ENCODE peak calls at places on chromosomes 2 and 18, in eight cellular contexts. One of them, this sample, is unnamed.

GRCh38 chr2:28510184-28510583 is 14.3 kb downstream of the PLB1 start:
- DNase-seq in Caki2: no peak
- DNase-seq in WTC11: no peak
- DNase-seq in activated CD4-positive, alpha-beta T cell treated with anti-CD3 and anti-CD28 coated beads for 48 hours: no peak
- DNase-seq in COLO829: no peak
- DNase-seq in RKO: no peak
- DNase-seq in tibial artery: no peak
- DNase-seq in activated T-helper 1 cell treated with Interleukin-2 at 50 U/mL for 16 hours: no peak
- DNase-seq in this sample: no peak

GRCh38 chr2:29184531-29184930 is 69.3 kb downstream of the CLIP4 start:
- DNase-seq in Caki2: no peak
- DNase-seq in WTC11: no peak
- DNase-seq in activated CD4-positive, alpha-beta T cell treated with anti-CD3 and anti-CD28 coated beads for 48 hours: no peak
- DNase-seq in COLO829: no peak
- DNase-seq in RKO: no peak
- DNase-seq in tibial artery: no peak
- DNase-seq in activated T-helper 1 cell treated with Interleukin-2 at 50 U/mL for 16 hours: no peak
- DNase-seq in this sample: no peak

GRCh38 chr2:189466656-189467055 is 25.4 kb downstream of the WDR75 start:
- DNase-seq in Caki2: peak; percentile 6
- DNase-seq in WTC11: no peak
- DNase-seq in activated CD4-positive, alpha-beta T cell treated with anti-CD3 and anti-CD28 coated beads for 48 hours: no peak
- DNase-seq in COLO829: peak; percentile 18
- DNase-seq in RKO: peak; percentile 46
- DNase-seq in tibial artery: no peak
- DNase-seq in activated T-helper 1 cell treated with Interleukin-2 at 50 U/mL for 16 hours: no peak
- DNase-seq in this sample: peak; percentile 14

GRCh38 chr2:143482761-143483160 is 353.5 kb downstream of the ARHGAP15 start:
- DNase-seq in Caki2: no peak
- DNase-seq in WTC11: no peak
- DNase-seq in activated CD4-positive, alpha-beta T cell treated with anti-CD3 and anti-CD28 coated beads for 48 hours: no peak
- DNase-seq in COLO829: no peak
- DNase-seq in RKO: no peak
- DNase-seq in tibial artery: no peak
- DNase-seq in activated T-helper 1 cell treated with Interleukin-2 at 50 U/mL for 16 hours: no peak
- DNase-seq in this sample: no peak

GRCh38 chr18:24027156-24027555 is 12.6 kb downstream of the TTC39C start:
- DNase-seq in Caki2: no peak
- DNase-seq in WTC11: no peak
- DNase-seq in activated CD4-positive, alpha-beta T cell treated with anti-CD3 and anti-CD28 coated beads for 48 hours: no peak
- DNase-seq in COLO829: no peak
- DNase-seq in RKO: no peak
- DNase-seq in tibial artery: peak; percentile 70
- DNase-seq in activated T-helper 1 cell treated with Interleukin-2 at 50 U/mL for 16 hours: no peak
- DNase-seq in this sample: no peak

GRCh38 chr2:145203931-145204330 is 684.0 kb upstream of the ZEB2 start:
- DNase-seq in Caki2: no peak
- DNase-seq in WTC11: peak; percentile 15
- DNase-seq in activated CD4-positive, alpha-beta T cell treated with anti-CD3 and anti-CD28 coated beads for 48 hours: no peak
- DNase-seq in COLO829: no peak
- DNase-seq in RKO: no peak
- DNase-seq in tibial artery: no peak
- DNase-seq in activated T-helper 1 cell treated with Interleukin-2 at 50 U/mL for 16 hours: no peak
- DNase-seq in this sample: no peak

GRCh38 chr2:12818416-12819097 is 101.8 kb downstream of the TRIB2 start:
- DNase-seq in Caki2: no peak
- DNase-seq in WTC11: no peak
- DNase-seq in activated CD4-positive, alpha-beta T cell treated with anti-CD3 and anti-CD28 coated beads for 48 hours: no peak
- DNase-seq in COLO829: no peak
- DNase-seq in RKO: no peak
- DNase-seq in tibial artery: no peak
- DNase-seq in activated T-helper 1 cell treated with Interleukin-2 at 50 U/mL for 16 hours: no peak
- DNase-seq in this sample: no peak

GRCh38 chr18:38576349-38576748 is 1010.8 kb upstream of the CELF4 start:
- DNase-seq in Caki2: no peak
- DNase-seq in WTC11: no peak
- DNase-seq in activated CD4-positive, alpha-beta T cell treated with anti-CD3 and anti-CD28 coated beads for 48 hours: no peak
- DNase-seq in COLO829: no peak
- DNase-seq in RKO: no peak
- DNase-seq in tibial artery: no peak
- DNase-seq in activated T-helper 1 cell treated with Interleukin-2 at 50 U/mL for 16 hours: no peak
- DNase-seq in this sample: no peak

GRCh38 chr18:69631281-69631680 is 230.6 kb downstream of the DOK6 start:
- DNase-seq in Caki2: no peak
- DNase-seq in WTC11: no peak
- DNase-seq in activated CD4-positive, alpha-beta T cell treated with anti-CD3 and anti-CD28 coated beads for 48 hours: no peak
- DNase-seq in COLO829: no peak
- DNase-seq in RKO: no peak
- DNase-seq in tibial artery: no peak
- DNase-seq in activated T-helper 1 cell treated with Interleukin-2 at 50 U/mL for 16 hours: no peak
- DNase-seq in this sample: no peak

GRCh38 chr2:74498500-74499268 is 719 bp downstream of the LBX2 start:
- DNase-seq in Caki2: no peak
- DNase-seq in WTC11: peak; percentile 63
- DNase-seq in activated CD4-positive, alpha-beta T cell treated with anti-CD3 and anti-CD28 coated beads for 48 hours: peak; percentile 51
- DNase-seq in COLO829: no peak
- DNase-seq in RKO: peak; percentile 44
- DNase-seq in tibial artery: no peak
- DNase-seq in activated T-helper 1 cell treated with Interleukin-2 at 50 U/mL for 16 hours: no peak
- DNase-seq in this sample: peak; percentile 84

This sample was measured in H7.